ENCODE peak calls at places on chromosomes 1 and 21, in four cellular contexts. Y, G, H and O are unnamed samples.
A peak's percentile ranks its signal among the peaks of the same experiment; 100 is the strongest.

GRCh38 chr1:66764994-66765578 is 12.8 kb downstream of the DYNLT5 start:
- DNase-seq in Y (peak; percentile 66), G (no peak), H (peak; percentile 17), O (peak; percentile 59)

GRCh38 chr1:182080955-182081582 is 19.6 kb upstream of the ZNF648 start:
- DNase-seq in Y (peak; percentile 27), G (no peak), H (peak; percentile 38), O (peak; percentile 15)

GRCh38 chr1:26626994-26627393 is 68.8 kb upstream of the ARID1A start:
- DNase-seq in Y (peak; percentile 54), G (no peak), H (no peak), O (no peak)

GRCh38 chr1:37741130-37741529 is 23.8 kb downstream of the EPHA10 start:
- DNase-seq in Y (peak; percentile 6), G (no peak), H (no peak), O (no peak)

GRCh38 chr1:216221260-216221700 is 202.0 kb downstream of the USH2A start:
- DNase-seq in Y (peak; percentile 86), G (peak; percentile 31), H (peak; percentile 58), O (peak; percentile 87)

GRCh38 chr1:212620293-212620692 is 11.7 kb downstream of the ATF3 start:
- DNase-seq in Y (no peak), G (no peak), H (no peak), O (peak; percentile 33)

GRCh38 chr1:32933742-32934322 is 30.8 kb downstream of the RNF19B start:
- DNase-seq in Y (peak; percentile 19), G (no peak), H (no peak), O (peak; percentile 51)

GRCh38 chr1:22330092-22330762 is 121.4 kb upstream of the ZBTB40 start:
- DNase-seq in Y (no peak), G (no peak), H (no peak), O (no peak)

GRCh38 chr21:26759731-26760130 is 85.5 kb downstream of the ADAMTS1 start:
- DNase-seq in Y (no peak), G (no peak), H (no peak), O (no peak)

GRCh38 chr1:114298059-114298458 is 144.4 kb upstream of the SYT6 start:
- DNase-seq in Y (no peak), G (no peak), H (no peak), O (no peak)

GRCh38 chr1:226891846-226892533 is 21.6 kb downstream of the PSEN2 start:
- DNase-seq in Y (peak; percentile 52), G (no peak), H (no peak), O (peak; percentile 29)

GRCh38 chr1:193799948-193800690 is 613.7 kb upstream of the B3GALT2 start:
- DNase-seq in Y (peak; percentile 8), G (no peak), H (no peak), O (peak; percentile 59)

GRCh38 chr1:9018372-9018771 is 7.9 kb downstream of the SLC2A7 start:
- DNase-seq in Y (no peak), G (no peak), H (no peak), O (no peak)

GRCh38 chr21:17779486-17779885 is 39.7 kb downstream of the C21orf91 start:
- DNase-seq in Y (no peak), G (no peak), H (no peak), O (peak; percentile 44)

GRCh38 chr1:33660244-33660643 is 187.8 kb downstream of the ZSCAN20 start:
- DNase-seq in Y (no peak), G (no peak), H (no peak), O (no peak)

GRCh38 chr1:10575616-10576015 is 100.9 kb downstream of the PEX14 start:
- DNase-seq in Y (peak; percentile 79), G (no peak), H (no peak), O (peak; percentile 31)

GRCh38 chr1:193019442-193020026 is 39.6 kb downstream of the UCHL5 start:
- DNase-seq in Y (peak; percentile 64), G (no peak), H (peak; percentile 4), O (peak; percentile 66)

GRCh38 chr1:220527279-220528048 is 472 bp upstream of the MARK1 start:
- DNase-seq in Y (no peak), G (no peak), H (peak; percentile 18), O (peak; percentile 12)

GRCh38 chr1:32972814-32973428 is 8.3 kb upstream of the RNF19B start:
- DNase-seq in Y (peak; percentile 45), G (no peak), H (peak; percentile 69), O (peak; percentile 62)

GRCh38 chr1:163278602-163279001 is 43.2 kb upstream of the NUF2 start:
- DNase-seq in Y (no peak), G (no peak), H (no peak), O (no peak)

GRCh38 chr1:224065455-224065854 is 48.5 kb upstream of the FBXO28 start:
- DNase-seq in Y (peak; percentile 79), G (no peak), H (no peak), O (no peak)

GRCh38 chr21:27248791-27249190 is 281.9 kb upstream of the ADAMTS5 start:
- DNase-seq in Y (peak; percentile 60), G (no peak), H (no peak), O (peak; percentile 54)

GRCh38 chr1:246795906-246796694 is 71.9 kb downstream of the SCCPDH start:
- DNase-seq in Y (no peak), G (no peak), H (no peak), O (no peak)

GRCh38 chr21:33112670-33113596 is 43.0 kb downstream of the OLIG1 start:
- DNase-seq in Y (no peak), G (no peak), H (peak; percentile 76), O (no peak)

GRCh38 chr1:3883194-3883920 is 16.7 kb downstream of the C1orf174 start:
- DNase-seq in Y (no peak), G (no peak), H (no peak), O (no peak)

GRCh38 chr1:152487871-152488270 is 22.7 kb upstream of the LCE5A start:
- DNase-seq in Y (no peak), G (no peak), H (no peak), O (no peak)

GRCh38 chr1:152479792-152480595 is 30.6 kb upstream of the LCE5A start:
- DNase-seq in Y (peak; percentile 10), G (no peak), H (no peak), O (no peak)

GRCh38 chr1:152486400-152487006 is 24.1 kb upstream of the LCE5A start:
- DNase-seq in Y (no peak), G (no peak), H (no peak), O (no peak)

DNA sequence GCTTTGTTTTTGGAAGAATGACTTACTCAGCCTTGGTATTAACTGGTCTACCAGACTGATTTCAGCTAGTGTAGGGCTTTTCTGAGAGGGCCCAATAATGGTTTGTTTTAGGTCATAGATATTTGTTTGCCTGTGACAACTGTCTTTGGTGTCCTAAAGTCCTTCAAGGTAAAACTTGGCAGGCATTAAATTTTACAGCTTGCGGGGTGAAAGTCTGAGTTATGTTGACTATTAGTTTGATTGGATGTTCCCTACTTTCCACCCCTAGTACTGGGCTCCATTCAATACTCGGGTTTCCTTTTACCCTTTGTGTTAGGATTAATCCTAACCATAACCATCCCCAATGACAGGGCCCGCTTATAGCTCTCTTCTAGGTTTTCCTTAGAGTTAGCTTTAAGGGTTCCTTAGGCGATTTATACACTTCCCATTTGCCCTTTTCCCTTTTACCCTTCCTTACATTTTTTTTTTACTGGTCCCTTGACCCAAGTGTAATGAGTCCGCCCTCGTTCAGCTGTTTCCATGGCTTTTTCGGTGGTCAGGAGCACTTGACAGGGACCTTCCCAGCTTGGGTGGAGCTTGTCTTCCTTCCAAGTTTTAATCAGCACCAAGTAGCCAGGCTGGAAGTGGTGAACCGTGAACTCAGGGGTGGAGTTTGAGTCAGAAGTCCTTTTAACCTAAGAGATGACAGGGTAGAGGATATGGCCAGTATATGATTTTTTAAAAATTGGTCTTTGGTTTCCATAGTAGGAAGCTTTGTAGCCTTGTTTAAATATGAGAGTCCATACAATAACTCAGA is 28.5 kb upstream of the LCE5A start:
- DNase-seq in Y (no peak), G (no peak), H (no peak), O (no peak)
- H3K27ac ChIP-seq in Y (no peak overlapping the region), G (no peak overlapping the region), H (no peak overlapping the region), O (no peak overlapping the region)

GRCh38 chr1:187837787-187838186 is 1009.0 kb downstream of the PLA2G4A start:
- DNase-seq in Y (no peak), G (no peak), H (no peak), O (no peak)
- H2BK15ac ChIP-seq in Y (no peak overlapping the region), G (no peak overlapping the region), H (no peak overlapping the region), O (no peak overlapping the region)

DNA sequence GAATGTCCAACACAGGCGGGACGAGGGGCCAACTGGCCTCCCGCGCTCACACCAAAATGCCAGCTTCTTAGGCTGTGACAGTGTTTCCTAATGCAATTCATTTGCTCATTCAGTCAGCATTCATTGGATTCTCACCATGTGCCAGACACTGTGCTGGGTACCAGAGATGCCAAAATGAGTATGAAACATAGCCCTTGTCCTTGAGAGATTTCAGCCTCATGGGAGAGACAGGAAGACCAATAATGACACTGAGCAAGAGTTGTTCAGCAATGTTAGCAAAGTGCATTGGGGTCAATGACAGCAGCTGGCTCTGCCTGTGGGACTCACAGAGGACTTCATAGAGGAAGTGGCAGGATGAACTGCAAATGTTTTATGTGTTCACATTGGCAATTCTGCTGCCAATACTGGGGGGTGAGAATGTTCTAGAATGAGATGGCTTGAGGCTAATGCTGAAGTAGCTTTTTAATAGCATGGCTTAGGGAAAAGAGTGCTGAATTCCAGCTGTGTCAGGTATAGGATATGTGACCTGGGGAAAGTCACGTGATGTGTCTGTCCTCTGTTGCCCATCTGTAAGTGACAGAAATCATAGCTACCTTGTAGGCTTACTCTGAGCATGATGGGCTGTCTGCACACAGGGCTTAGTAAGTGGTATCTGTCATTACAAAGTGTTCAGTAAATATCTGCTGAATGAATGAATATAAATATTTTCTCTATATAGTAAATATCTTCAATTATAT is 58.3 kb upstream of the KIF26B start:
- DNase-seq in Y (no peak), G (no peak), H (no peak), O (no peak)
- H2AK5ac ChIP-seq in Y (no peak overlapping the region), G (no peak overlapping the region), H (no peak overlapping the region), O (no peak overlapping the region)

DNA sequence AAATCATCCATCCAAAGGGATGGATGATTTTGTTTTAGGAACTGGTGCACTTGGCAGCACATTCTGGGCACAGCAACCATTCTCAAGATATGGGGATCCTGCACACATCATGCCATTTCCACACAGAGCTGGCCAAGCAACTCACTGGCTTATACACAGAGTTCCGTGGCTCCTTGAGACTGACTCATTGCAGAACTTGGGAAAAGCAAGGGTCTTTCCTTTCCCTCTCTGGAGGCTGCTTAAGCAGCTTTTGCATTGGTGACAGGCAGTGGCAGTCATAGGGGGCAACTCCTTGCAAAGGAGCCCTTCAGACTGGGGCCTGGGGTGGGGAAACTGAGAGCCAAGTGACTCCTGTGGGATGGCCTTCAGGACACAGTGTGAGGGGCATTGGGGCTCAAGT is 1.9 kb upstream of the MAD2L2 start:
- DNase-seq in Y (peak; percentile 7), G (no peak), H (no peak), O (no peak)
- H3K27ac ChIP-seq in Y (no peak overlapping the region), G (peak overlapping the region; percentile 46), H (no peak overlapping the region), O (no peak overlapping the region)